ENCODE peak calls at places on chromosomes 2 and 18, in six cellular contexts. P is BJ, W is NCI-H345, O is ecto neural progenitor cell, X is skeletal muscle cell, C is iPS-NIHi11. K is an unnamed sample.

GRCh38 chr2:38957972-38958371 is 68.3 kb downstream of the ARHGEF33 start:
- DNase-seq in P (no peak), W (no peak), O (no peak), X (no peak), C (no peak), K (no peak)

GRCh38 chr2:212892193-212892592 is 259.2 kb downstream of the IKZF2 start:
- DNase-seq in P (no peak), W (peak), O (no peak), X (peak), C (peak), K (no peak)

GRCh38 chr18:27723168-27723567 is 453.8 kb downstream of the CDH2 start:
- DNase-seq in P (peak), W (no peak), O (no peak), X (no peak), C (no peak), K (no peak)

GRCh38 chr2:45923701-45924100 is 272.2 kb downstream of the PRKCE start:
- DNase-seq in P (no peak), W (no peak), O (no peak), X (no peak), C (no peak), K (no peak)

GRCh38 chr2:145752091-145752806 is 1232.3 kb upstream of the ZEB2 start:
- DNase-seq in P (no peak), W (peak), O (no peak), X (peak), C (peak), K (peak)

GRCh38 chr2:44838116-44838790 is 103.2 kb upstream of the SIX3 start:
- DNase-seq in P (no peak), W (no peak), O (no peak), X (no peak), C (no peak), K (no peak)

GRCh38 chr2:71889991-71890684 is 257.5 kb downstream of the CYP26B1 start:
- DNase-seq in P (peak), W (no peak), O (peak), X (peak), C (no peak), K (peak)

GRCh38 chr2:227623225-227623624 is 5.9 kb downstream of the SCYGR4 start:
- DNase-seq in P (peak), W (no peak), O (no peak), X (peak), C (no peak), K (peak)

GRCh38 chr2:240685771-240686371 is 3.2 kb upstream of the AQP12B start:
- DNase-seq in P (no peak), W (no peak), O (peak), X (no peak), C (peak), K (no peak)